ENCODE peak calls at places on chromosome 6, in four cellular contexts. J is sigmoid colon, D is Panc1, B is breast epithelium. N is an unnamed sample.

GRCh38 chr6:113068569-113068968 is 721.4 kb downstream of the RFPL4B start:
- DNase-seq in J (no peak), D (no peak), B (no peak), N (no peak)

GRCh38 chr6:128438311-128438916 is 82.0 kb downstream of the PTPRK start:
- DNase-seq in J (no peak), D (no peak), B (no peak), N (no peak)

GRCh38 chr6:139990865-139991264 is 616.4 kb upstream of the CITED2 start:
- DNase-seq in J (no peak), D (no peak), B (no peak), N (no peak)

GRCh38 chr6:139699335-139699734 is 324.9 kb upstream of the CITED2 start:
- DNase-seq in J (no peak), D (no peak), B (no peak), N (no peak)

GRCh38 chr6:105835373-105835772 is 250.8 kb upstream of the PRDM1 start:
- DNase-seq in J (no peak), D (no peak), B (no peak), N (no peak)

GRCh38 chr6:35014786-35015185 is 125.7 kb downstream of the ANKS1A start:
- DNase-seq in J (no peak), D (no peak), B (no peak), N (no peak)

GRCh38 chr6:75217203-75217602 is 11.3 kb upstream of the COL12A1 start:
- DNase-seq in J (no peak), D (no peak), B (no peak), N (no peak)

GRCh38 chr6:153131037-153131981 is at the start of gene RGS17:
- DNase-seq in J (peak), D (no peak), B (no peak), N (peak)

GRCh38 chr6:105519954-105520353 is 117.1 kb upstream of the PREP start:
- DNase-seq in J (no peak), D (no peak), B (no peak), N (no peak)

GRCh38 chr6:111711476-111711875 is 105.8 kb upstream of the TRAF3IP2 start:
- DNase-seq in J (peak), D (no peak), B (peak), N (no peak)

GRCh38 chr6:73514746-73515110 is 6.1 kb downstream of the EEF1A1 start:
- DNase-seq in J (no peak), D (no peak), B (no peak), N (no peak)

GRCh38 chr6:137715589-137716045 is 151.4 kb upstream of the TNFAIP3 start:
- DNase-seq in J (no peak), D (no peak), B (no peak), N (no peak)

GRCh38 chr6:40816601-40817000 is 222.4 kb downstream of the UNC5CL start:
- DNase-seq in J (no peak), D (no peak), B (no peak), N (no peak)

GRCh38 chr6:25250878-25251277 is 28.3 kb upstream of the CARMIL1 start:
- DNase-seq in J (no peak), D (no peak), B (no peak), N (no peak)

GRCh38 chr6:88983532-88983931 is 20.1 kb upstream of the RNGTT start:
- DNase-seq in J (no peak), D (no peak), B (no peak), N (no peak)

GRCh38 chr6:38166411-38167240 is 347.1 kb downstream of the ZFAND3 start:
- DNase-seq in J (peak), D (no peak), B (no peak), N (no peak)

GRCh38 chr6:162200945-162201692 is 526.4 kb downstream of the PRKN start:
- DNase-seq in J (no peak), D (no peak), B (no peak), N (no peak)

GRCh38 chr6:137191238-137191637 is 17.8 kb upstream of the IL22RA2 start:
- DNase-seq in J (no peak), D (no peak), B (no peak), N (no peak)

GRCh38 chr6:127484207-127484858 is 25.1 kb upstream of the KIAA0408 start:
- DNase-seq in J (no peak), D (peak), B (no peak), N (no peak)

GRCh38 chr6:47836639-47837038 is 54.8 kb downstream of the OPN5 start:
- DNase-seq in J (no peak), D (no peak), B (no peak), N (no peak)

GRCh38 chr6:69866351-69867074 is at the start of gene COL19A1:
- DNase-seq in J (peak), D (no peak), B (no peak), N (no peak)

GRCh38 chr6:38724343-38724742 is 9.2 kb downstream of the DNAH8 start:
- DNase-seq in J (no peak), D (no peak), B (no peak), N (no peak)

GRCh38 chr6:155985660-155986138 is 530.1 kb upstream of the NOX3 start:
- DNase-seq in J (no peak), D (no peak), B (no peak), N (peak)

GRCh38 chr6:252775-253526 is 39.3 kb upstream of the DUSP22 start:
- DNase-seq in J (no peak), D (no peak), B (no peak), N (no peak)

GRCh38 chr6:50591135-50591534 is 122.2 kb upstream of the TFAP2D start:
- DNase-seq in J (no peak), D (no peak), B (no peak), N (no peak)

GRCh38 chr6:166221040-166221439 is 53.4 kb upstream of the TBXT start:
- DNase-seq in J (no peak), D (no peak), B (no peak), N (no peak)

GRCh38 chr6:160863782-160864181 is 127.8 kb upstream of the MAP3K4 start:
- DNase-seq in J (no peak), D (no peak), B (no peak), N (no peak)

GRCh38 chr6:17173071-17173470 is 71.2 kb downstream of the STMND1 start:
- DNase-seq in J (no peak), D (no peak), B (no peak), N (no peak)

GRCh38 chr6:167163476-167164011 is 5.8 kb upstream of the GPR31 start:
- DNase-seq in J (no peak), D (no peak), B (no peak), N (no peak)

GRCh38 chr6:100573169-100573568 is 108.4 kb upstream of the SIM1 start:
- DNase-seq in J (no peak), D (no peak), B (no peak), N (no peak)

DNA sequence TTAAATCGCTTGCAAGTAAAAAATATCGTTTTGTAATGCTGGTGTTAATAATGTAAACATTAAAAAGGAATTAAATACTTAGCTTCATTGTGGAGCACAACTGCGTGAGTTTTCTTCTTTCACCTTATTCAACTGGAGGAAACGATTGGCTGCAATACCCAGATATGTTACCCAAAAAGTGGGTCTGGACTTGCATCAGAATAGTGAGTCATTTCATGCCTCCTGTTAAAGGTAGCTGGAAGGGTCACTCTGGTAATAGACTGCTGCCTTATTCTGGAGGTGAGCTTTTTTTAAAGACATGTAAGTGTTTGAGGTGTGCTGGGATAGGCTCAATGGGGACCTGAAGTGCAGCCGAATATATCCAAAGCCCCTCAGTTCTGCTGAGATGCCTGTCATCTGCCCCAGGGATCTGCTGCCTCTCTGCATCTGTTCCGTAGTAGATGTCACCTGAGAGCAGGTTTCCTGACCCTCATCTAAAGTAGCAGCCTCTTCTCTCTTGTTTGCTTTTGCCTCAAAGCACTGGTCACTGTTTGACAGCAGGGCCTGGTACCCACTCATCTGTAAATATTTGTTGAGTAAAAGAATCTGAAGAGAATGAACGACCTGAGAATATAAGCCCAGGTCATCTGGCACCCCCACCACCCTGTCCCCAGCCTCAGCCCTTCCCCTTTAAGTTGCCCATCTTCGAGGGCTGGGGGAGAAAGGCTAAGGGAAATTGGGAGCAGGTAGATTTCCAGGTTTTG is 5.6 kb upstream of the UQCC2 start:
- DNase-seq in J (no peak), D (no peak), B (no peak), N (peak)
- TF ChIP-seq POLR2AphosphoS5 in J (no peak), D (no peak), B (no peak), N (peak)

GRCh38 chr6:28747631-28748157 is 176.1 kb downstream of the TRIM27 start:
- DNase-seq in J (no peak), D (peak), B (no peak), N (no peak)
- H3K27ac ChIP-seq in J (no peak), D (no peak), B (no peak), N (no peak)

GRCh38 chr6:42451146-42451594 is 556 bp downstream of the TRERF1 start:
- DNase-seq in J (no peak), D (peak), B (no peak), N (no peak)

GRCh38 chr6:42453027-42453648 is 1.4 kb upstream of the TRERF1 start:
- DNase-seq in J (peak), D (peak), B (peak), N (peak)

GRCh38 chr6:42453649-42454427 is 2.1 kb upstream of the TRERF1 start:
- DNase-seq in J (peak), D (no peak), B (no peak), N (peak)

GRCh38 chr6:42451595-42452170 is at the start of gene TRERF1:
- DNase-seq in J (peak), D (no peak), B (no peak), N (peak)

GRCh38 chr6:42452171-42453026 is 673 bp upstream of the TRERF1 start:
- DNase-seq in J (peak), D (no peak), B (no peak), N (peak)
- TF ChIP-seq POLR2AphosphoS5 in J (peak), D (no peak), B (no peak), N (no peak)

GRCh38 chr6:121443953-121444590 is 8.6 kb downstream of the GJA1 start:
- DNase-seq in J (no peak), D (no peak), B (no peak), N (no peak)
- H3K27ac ChIP-seq in J (no peak), D (no peak), B (peak), N (no peak)

DNA sequence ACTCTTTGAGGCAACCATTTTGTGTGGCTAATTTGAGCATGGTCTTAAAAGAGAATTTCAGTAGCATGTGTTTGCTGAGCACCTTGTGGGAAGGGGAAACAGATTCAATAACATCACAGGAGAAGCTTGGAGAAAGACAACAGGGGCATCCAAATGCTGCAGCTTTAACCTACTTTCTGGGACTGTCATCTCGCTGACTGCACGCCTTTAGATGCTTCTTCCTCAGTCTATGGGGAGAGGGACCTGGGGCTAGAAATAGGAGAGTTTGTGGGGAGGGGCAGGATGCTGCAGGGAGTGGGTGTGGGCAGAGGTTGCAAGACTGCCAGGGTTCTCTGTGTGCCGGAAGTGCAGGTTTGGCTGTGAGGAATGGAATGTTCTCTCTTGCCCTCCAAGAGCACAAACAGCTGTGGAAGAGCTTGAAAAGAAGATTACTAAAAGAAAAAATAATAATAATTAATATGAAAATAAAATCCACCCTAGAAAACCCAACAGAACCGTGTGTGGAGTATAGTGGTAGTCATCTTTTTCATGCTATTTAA is 93.2 kb downstream of the FOXO3 start:
- DNase-seq in J (peak), D (no peak), B (peak), N (peak)
- TF ChIP-seq POLR2AphosphoS5 in J (peak), D (no peak), B (peak), N (peak)

GRCh38 chr6:30793521-30794194 is 49.3 kb upstream of the IER3 start:
- DNase-seq in J (no peak), D (no peak), B (no peak), N (no peak)
- H3K27ac ChIP-seq in J (peak), D (peak), B (peak), N (peak)

DNA sequence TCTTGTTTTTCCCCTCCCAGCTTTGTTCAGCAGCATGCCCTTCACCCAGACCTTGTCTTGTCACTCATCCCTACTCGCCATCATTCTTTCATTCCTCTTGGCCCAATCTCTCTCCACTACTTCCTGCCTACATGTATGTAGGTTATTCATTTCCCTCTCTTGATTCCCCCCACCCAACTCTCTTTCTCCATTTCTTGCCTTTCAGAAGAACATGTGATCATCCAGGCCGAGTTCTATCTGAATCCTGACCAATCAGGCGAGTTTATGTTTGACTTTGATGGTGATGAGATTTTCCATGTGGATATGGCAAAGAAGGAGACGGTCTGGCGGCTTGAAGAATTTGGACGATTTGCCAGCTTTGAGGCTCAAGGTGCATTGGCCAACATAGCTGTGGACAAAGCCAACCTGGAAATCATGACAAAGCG is 2.6 kb downstream of the HLA-DRA start:
- DNase-seq in J (no peak), D (no peak), B (no peak), N (no peak)
- TF ChIP-seq POLR2AphosphoS5 in J (no peak), D (no peak), B (no peak), N (no peak)

GRCh38 chr6:36691011-36691410 is 6.6 kb upstream of the RAB44 start:
- DNase-seq in J (no peak), D (no peak), B (no peak), N (no peak)

GRCh38 chr6:36694616-36695015 is 3.0 kb upstream of the RAB44 start:
- DNase-seq in J (no peak), D (no peak), B (no peak), N (no peak)

GRCh38 chr6:36692861-36693702 is 4.5 kb upstream of the RAB44 start:
- DNase-seq in J (peak), D (no peak), B (no peak), N (peak)

GRCh38 chr6:36691612-36692011 is 6.0 kb upstream of the RAB44 start:
- DNase-seq in J (no peak), D (no peak), B (no peak), N (no peak)

GRCh38 chr6:36692220-36692619 is 5.4 kb upstream of the RAB44 start:
- DNase-seq in J (peak), D (no peak), B (no peak), N (no peak)
- H3K27ac ChIP-seq in J (no peak), D (no peak), B (no peak), N (no peak)